ENCODE peak calls at places on chromosomes 2 and 18, in ten cellular contexts. Q is IMR-90; Y is GOT3; N is endothelial cell of umbilical vein; S is KBM-7; L is kidney; U is T-helper 9 cell; R is activated T-helper 1 cell treated with Interleukin-2 at 50 U/mL for 16 hours; E is activated T-cell treated with anti-CD3 and anti-CD28 coated beads, Interleukin-2, amount 50 U/mL, for 48 hours; G is endothelial cell. C is an unnamed sample.
A peak's percentile ranks its signal among the peaks of the same experiment; 100 is the strongest.

GRCh38 chr2:215693269-215693998 is 257.6 kb upstream of the FN1 start:
- DNase-seq in G (no peak), R (no peak), N (peak; percentile 85), U (no peak), Q (peak; percentile 89), L (no peak), E (no peak), Y (no peak), S (no peak), C (peak; percentile 94)

GRCh38 chr18:12656671-12657047 is 1.2 kb downstream of the SPIRE1 start:
- DNase-seq in S (peak; percentile 32), Y (no peak), L (no peak), N (peak; percentile 63), Q (peak; percentile 50), U (no peak), E (no peak), G (no peak), R (no peak), C (peak; percentile 43)

GRCh38 chr2:42568431-42569115 is at the start of gene MTA3:
- DNase-seq in L (peak; percentile 89), S (peak; percentile 12), N (peak; percentile 37), E (peak; percentile 66), Y (peak; percentile 10), Q (no peak), U (peak; percentile 54), R (peak; percentile 49), G (peak; percentile 69), C (peak; percentile 49)

GRCh38 chr2:65754219-65754618 is 321.8 kb upstream of the SPRED2 start:
- DNase-seq in E (no peak), L (no peak), U (no peak), Y (no peak), Q (no peak), S (no peak), G (no peak), R (no peak), N (no peak), C (peak; percentile 33)

GRCh38 chr2:37643102-37644078 is 28.1 kb downstream of the CDC42EP3 start:
- DNase-seq in Q (no peak), U (no peak), G (no peak), Y (no peak), R (no peak), N (peak; percentile 33), S (no peak), E (no peak), L (no peak), C (no peak)

GRCh38 chr18:54672109-54672508 is 81.1 kb downstream of the DYNAP start:
- DNase-seq in L (no peak), R (no peak), N (no peak), G (no peak), S (no peak), U (no peak), E (no peak), Q (no peak), Y (no peak), C (no peak)

GRCh38 chr2:133026536-133027177 is 356.7 kb upstream of the LYPD1 start:
- DNase-seq in E (no peak), N (peak; percentile 3), S (no peak), Q (peak; percentile 8), U (no peak), L (no peak), Y (no peak), G (peak; percentile 30), R (no peak), C (peak; percentile 18)

GRCh38 chr18:59865241-59865986 is 34.4 kb upstream of the PMAIP1 start:
- DNase-seq in E (no peak), Q (no peak), U (no peak), S (peak; percentile 31), G (no peak), N (no peak), Y (no peak), L (no peak), R (no peak), C (no peak)

GRCh38 chr2:168661404-168661869 is 141.0 kb upstream of the NOSTRIN start:
- DNase-seq in Y (no peak), U (no peak), S (no peak), E (no peak), G (no peak), N (no peak), L (no peak), Q (no peak), R (no peak), C (peak; percentile 42)

GRCh38 chr2:214465386-214466146 is 54.7 kb downstream of the VWC2L start:
- DNase-seq in G (no peak), Q (peak; percentile 62), U (no peak), L (no peak), Y (no peak), S (no peak), R (no peak), E (no peak), N (no peak), C (peak; percentile 15)

GRCh38 chr2:201969938-201970785 is 63.5 kb upstream of the FZD7 start:
- DNase-seq in L (peak; percentile 7), Y (no peak), Q (peak; percentile 93), E (no peak), R (no peak), S (no peak), U (no peak), N (no peak), G (no peak), C (peak; percentile 84)

GRCh38 chr2:99600929-99601680 is 111.3 kb upstream of the REV1 start:
- DNase-seq in U (no peak), L (no peak), R (no peak), N (no peak), Q (peak; percentile 43), E (no peak), G (no peak), Y (no peak), S (no peak), C (peak; percentile 25)

GRCh38 chr18:56315363-56315762 is 323.0 kb downstream of the TXNL1 start:
- DNase-seq in R (no peak), U (no peak), S (no peak), Y (no peak), G (no peak), E (no peak), Q (peak; percentile 60), L (no peak), N (peak; percentile 16), C (peak; percentile 14)

GRCh38 chr2:231877533-231878456 is 48.4 kb downstream of the NPPC start:
- DNase-seq in N (no peak), U (no peak), R (no peak), Y (no peak), L (no peak), G (no peak), E (no peak), S (no peak), Q (peak; percentile 28), C (peak; percentile 31)

GRCh38 chr2:112768432-112768831 is 4.0 kb upstream of the CKAP2L start:
- DNase-seq in Q (peak; percentile 24), L (no peak), R (no peak), G (no peak), E (no peak), S (no peak), N (no peak), U (no peak), Y (no peak), C (no peak)

GRCh38 chr2:233003658-233004555 is 9.1 kb downstream of the NGEF start:
- DNase-seq in S (no peak), U (no peak), L (no peak), Y (no peak), R (no peak), N (no peak), E (no peak), G (no peak), Q (no peak), C (no peak)

GRCh38 chr2:172986040-172986439 is 89.6 kb upstream of the MAP3K20 start:
- DNase-seq in S (peak; percentile 14), Q (peak; percentile 10), N (peak; percentile 61), Y (no peak), U (no peak), G (no peak), L (no peak), E (no peak), R (no peak), C (no peak)

GRCh38 chr18:78688249-78688648 is 291.4 kb upstream of the SALL3 start:
- DNase-seq in Q (no peak), L (no peak), E (no peak), R (no peak), Y (no peak), S (no peak), U (no peak), N (no peak), G (no peak), C (no peak)

GRCh38 chr2:219158586-219158985 is 2.0 kb downstream of the NHEJ1 start:
- DNase-seq in E (no peak), U (no peak), N (no peak), G (no peak), S (no peak), R (no peak), Q (peak; percentile 17), L (no peak), Y (no peak), C (no peak)

GRCh38 chr2:210762604-210763588 is 206.5 kb downstream of the CPS1 start:
- DNase-seq in N (no peak), G (no peak), U (no peak), E (no peak), R (no peak), Y (no peak), Q (no peak), L (peak; percentile 27), S (no peak), C (no peak)

GRCh38 chr2:62334440-62335058 is 138.6 kb downstream of the B3GNT2 start:
- DNase-seq in L (no peak), R (no peak), S (no peak), Q (no peak), N (no peak), U (no peak), G (no peak), E (no peak), Y (no peak), C (no peak)

GRCh38 chr18:48533340-48534093 is 5.3 kb upstream of the CTIF start:
- DNase-seq in Y (no peak), S (no peak), L (no peak), N (no peak), G (no peak), R (no peak), Q (no peak), U (no peak), E (no peak), C (no peak)

GRCh38 chr2:150586858-150587257 is 99.4 kb upstream of the RND3 start:
- DNase-seq in N (peak; percentile 35), Q (peak; percentile 71), Y (no peak), L (no peak), S (no peak), G (no peak), R (no peak), U (no peak), E (no peak), C (peak; percentile 63)

GRCh38 chr2:218261424-218262273 is 834 bp downstream of the GPBAR1 start:
- DNase-seq in L (no peak), S (no peak), Y (no peak), U (no peak), N (no peak), R (no peak), E (no peak), Q (no peak), G (no peak), C (no peak)

GRCh38 chr2:216006164-216006663 is 7.1 kb downstream of the MREG start:
- DNase-seq in Q (no peak), R (peak; percentile 15), G (peak; percentile 54), E (peak; percentile 66), N (peak; percentile 33), S (peak; percentile 73), U (no peak), L (peak; percentile 66), Y (no peak), C (no peak)

GRCh38 chr2:226760412-226761194 is 39.0 kb downstream of the IRS1 start:
- DNase-seq in L (no peak), E (no peak), S (no peak), U (no peak), Q (peak; percentile 94), G (no peak), R (no peak), N (no peak), Y (no peak), C (peak; percentile 85)

GRCh38 chr2:215772003-215772402 is 241.3 kb downstream of the MREG start:
- DNase-seq in S (no peak), U (no peak), G (no peak), L (no peak), R (no peak), Q (peak; percentile 57), E (no peak), N (peak; percentile 83), Y (no peak), C (peak; percentile 85)

GRCh38 chr2:188976545-188977268 is 2.5 kb downstream of the COL3A1 start:
- DNase-seq in L (no peak), Y (no peak), N (peak; percentile 65), G (no peak), E (no peak), R (no peak), U (no peak), Q (peak; percentile 81), S (no peak), C (peak; percentile 54)

C was measured in astrocyte of the spinal cord.